ENCODE peak calls at places on chromosomes 6 and 20, in seven cellular contexts. Q, F, T, I, K, O and B are unnamed samples. For H3K4me1 and H3K36me3, the result is how much of the 10 kb centered on the place peaks cover.

GRCh38 chr20:23477223-23477622 is 13.7 kb upstream of the CST8 start:
- DNase-seq in O (no peak), F (no peak), T (no peak), Q (no peak), K (no peak), I (no peak), B (no peak)

GRCh38 chr20:63777614-63778013 is 38.0 kb downstream of the SLC2A4RG start:
- DNase-seq in Q (no peak), K (no peak), I (no peak), O (no peak), F (no peak), T (no peak), B (no peak)

GRCh38 chr6:112744827-112745226 is 397.7 kb downstream of the RFPL4B start:
- DNase-seq in Q (no peak), F (no peak), T (no peak), K (no peak), I (no peak), O (no peak), B (no peak)

GRCh38 chr20:46894971-46895905 is 595 bp downstream of the EYA2 start:
- DNase-seq in K (no peak), F (no peak), Q (no peak), T (no peak), I (no peak), O (peak), B (no peak)

GRCh38 chr6:147712841-147713240 is 204.4 kb downstream of the SAMD5 start:
- DNase-seq in F (no peak), K (peak), Q (no peak), O (no peak), I (no peak), T (no peak), B (no peak)

GRCh38 chr6:11938285-11938890 is 73.7 kb upstream of the HIVEP1 start:
- DNase-seq in I (no peak), Q (no peak), F (no peak), K (no peak), T (no peak), O (peak), B (no peak)

GRCh38 chr6:31004794-31005193 is 5.5 kb upstream of the MUC22 start:
- DNase-seq in K (no peak), F (no peak), I (no peak), Q (no peak), O (no peak), T (no peak), B (no peak)

GRCh38 chr6:139882977-139883728 is 508.7 kb upstream of the CITED2 start:
- DNase-seq in F (no peak), K (peak), T (no peak), I (peak), O (no peak), Q (no peak), B (no peak)

GRCh38 chr6:133623065-133623464 is 265.8 kb upstream of the TCF21 start:
- DNase-seq in I (peak), F (no peak), Q (no peak), K (peak), T (no peak), O (peak), B (no peak)

GRCh38 chr6:152209211-152209610 is 401.7 kb downstream of the ESR1 start:
- DNase-seq in O (no peak), F (no peak), Q (no peak), T (no peak), K (no peak), I (no peak), B (no peak)

GRCh38 chr20:51428451-51429143 is 113.9 kb downstream of the NFATC2 start:
- DNase-seq in I (no peak), F (peak), Q (no peak), T (no peak), K (peak), O (no peak), B (no peak)

GRCh38 chr6:110999634-111000270 is 17.9 kb downstream of the RPF2 start:
- DNase-seq in Q (no peak), F (no peak), O (no peak), T (no peak), I (peak), K (peak), B (no peak)

GRCh38 chr6:155980680-155981079 is 525.0 kb upstream of the NOX3 start:
- DNase-seq in I (no peak), F (no peak), Q (no peak), O (no peak), K (no peak), T (no peak), B (no peak)

GRCh38 chr6:166691199-166691598 is 64.1 kb upstream of the RPS6KA2 start:
- DNase-seq in K (peak), F (no peak), I (peak), T (no peak), O (no peak), Q (no peak), B (no peak)

GRCh38 chr20:44810391-44811149 is at the start of gene RIMS4:
- DNase-seq in K (no peak), O (no peak), T (no peak), F (no peak), I (no peak), Q (no peak), B (no peak)

DNA sequence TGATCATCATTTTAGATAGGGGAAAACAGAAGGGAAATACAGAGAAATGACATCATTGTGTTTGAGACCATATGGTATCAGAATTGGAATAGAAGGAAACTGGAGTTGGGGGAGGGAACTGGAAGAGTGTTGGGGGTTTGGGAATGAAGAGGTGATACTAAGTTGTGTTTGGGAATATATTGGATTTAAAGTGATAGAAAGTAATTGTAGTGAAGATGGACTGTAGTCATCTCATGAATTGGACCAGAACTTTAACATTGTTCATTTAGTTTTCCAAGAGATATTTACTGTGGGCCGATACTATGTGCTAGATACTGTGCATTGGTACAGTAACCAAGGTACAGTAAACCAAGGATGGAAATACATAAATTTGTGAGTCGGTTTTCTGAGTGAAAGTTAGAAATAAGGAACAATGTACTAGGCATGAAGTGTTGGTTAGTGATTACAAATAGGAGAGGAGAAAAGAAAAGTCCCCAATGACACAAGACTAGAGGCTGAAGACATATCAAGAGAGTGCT is 32.3 kb downstream of the KCNQ5 start:
- DNase-seq in O (no peak), I (no peak), F (no peak), Q (no peak), K (no peak), T (no peak), B (no peak)
- H3K4me1 ChIP-seq in O (under half), I (under half), F (under half), Q (under half), K (under half), T (under half), B (under half)

GRCh38 chr20:49283176-49283702 is 5.4 kb upstream of the ZNFX1 start:
- DNase-seq in F (no peak), O (no peak), K (no peak), T (no peak), I (no peak), Q (no peak), B (no peak)

GRCh38 chr20:49285813-49286494 is 8.1 kb upstream of the ZNFX1 start:
- DNase-seq in F (no peak), I (no peak), K (no peak), Q (no peak), O (no peak), T (no peak), B (no peak)

GRCh38 chr20:49283703-49284625 is 6.1 kb upstream of the ZNFX1 start:
- DNase-seq in K (no peak), F (no peak), O (no peak), Q (no peak), T (no peak), I (no peak), B (no peak)

GRCh38 chr20:49285233-49285668 is 7.4 kb upstream of the ZNFX1 start:
- DNase-seq in F (no peak), T (no peak), K (no peak), Q (no peak), I (no peak), O (no peak), B (no peak)

DNA sequence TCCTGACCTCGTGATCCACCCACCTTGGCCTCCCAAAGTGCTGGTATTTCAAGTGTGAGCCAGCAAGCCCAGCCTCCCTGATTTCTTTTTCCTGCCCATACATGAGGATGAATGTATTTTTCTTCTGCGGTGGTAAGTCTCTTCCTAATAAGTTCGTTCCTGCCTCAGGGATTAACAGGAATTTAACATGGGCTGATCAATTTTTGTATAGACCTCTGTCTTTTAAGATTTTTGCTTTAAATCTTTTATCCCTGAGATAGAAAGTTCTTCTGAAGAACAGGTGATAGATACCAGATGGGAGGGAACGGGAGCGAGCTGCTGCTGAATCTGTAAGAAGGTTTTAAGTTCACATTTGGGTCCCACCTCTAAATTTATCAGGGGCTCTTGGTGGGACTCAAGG is 7.0 kb upstream of the ZNFX1 start:
- DNase-seq in K (no peak), I (no peak), T (no peak), O (no peak), F (no peak), Q (no peak), B (no peak)
- H3K36me3 ChIP-seq in K (half or more), I (half or more), T (half or more), O (half or more), F (half or more), Q (half or more), B (under half)

DNA sequence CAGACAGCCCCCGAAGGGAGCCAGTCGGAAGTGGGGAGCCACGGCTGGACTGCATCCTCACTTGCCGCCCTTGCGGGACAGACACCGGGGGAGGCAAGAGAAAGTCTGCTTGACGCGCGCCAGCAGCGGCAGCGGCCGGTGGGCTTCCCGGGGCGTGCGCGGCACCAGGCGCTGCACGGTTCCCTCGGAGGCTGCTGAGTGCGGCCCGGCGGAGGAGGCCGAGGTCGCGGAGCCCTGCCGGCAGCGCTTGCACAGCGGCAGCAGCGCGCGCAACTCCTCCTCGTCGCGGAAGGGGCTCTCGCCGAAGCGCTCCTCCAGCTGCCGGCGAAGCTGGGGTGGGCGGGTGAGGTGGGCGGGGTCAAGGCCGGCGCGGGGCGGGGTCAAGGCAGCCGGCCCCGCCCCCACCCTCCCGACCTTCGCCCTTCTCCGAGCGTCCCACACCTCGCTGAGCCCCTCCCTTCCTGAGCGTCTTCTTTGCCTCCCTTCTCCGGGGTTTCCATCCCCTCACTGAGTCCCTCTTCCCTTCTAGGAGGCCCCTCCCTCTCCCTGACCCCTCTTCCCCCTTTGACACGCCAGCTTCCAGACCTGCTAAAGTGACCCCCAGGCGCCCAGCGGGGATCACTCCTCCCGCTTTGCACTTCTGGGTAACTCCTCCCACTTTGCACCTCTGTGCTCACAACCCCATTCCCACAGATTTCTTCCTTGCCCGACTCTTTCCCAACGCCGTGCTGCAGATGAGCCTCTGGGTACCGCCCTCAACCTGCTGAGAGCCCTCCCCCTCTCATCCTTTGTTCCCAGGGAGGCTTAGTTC is 8.8 kb downstream of the DUSP15 start:
- DNase-seq in O (peak), Q (peak), T (peak), F (no peak), I (peak), K (no peak), B (peak)
- H3K4me3 ChIP-seq in O (peak), Q (no peak), T (peak), F (peak), I (peak), K (peak), B (peak)

GRCh38 chr20:49660912-49661311 is 52.8 kb downstream of the B4GALT5 start:
- DNase-seq in I (no peak), F (no peak), T (no peak), Q (no peak), K (no peak), O (no peak), B (no peak)

GRCh38 chr20:49656304-49656703 is 57.4 kb downstream of the B4GALT5 start:
- DNase-seq in T (no peak), Q (no peak), O (no peak), K (peak), F (no peak), I (no peak), B (no peak)

GRCh38 chr20:49659096-49659495 is 54.6 kb downstream of the B4GALT5 start:
- DNase-seq in I (no peak), K (no peak), O (no peak), Q (no peak), T (no peak), F (no peak), B (no peak)

GRCh38 chr20:49657118-49657901 is 56.4 kb downstream of the B4GALT5 start:
- DNase-seq in F (no peak), Q (no peak), I (no peak), T (no peak), K (peak), O (no peak), B (no peak)

GRCh38 chr20:49658508-49658907 is 55.2 kb downstream of the B4GALT5 start:
- DNase-seq in T (no peak), I (no peak), Q (no peak), F (no peak), O (no peak), K (no peak), B (no peak)
- H3K4me1 ChIP-seq in T (under half), I (under half), Q (under half), F (under half), O (under half), K (under half), B (under half)